ENCODE peak calls at places on chromosomes 12 and 14, in six cellular contexts. One of them, this sample, is unnamed.
A peak's percentile ranks its signal among the peaks of the same experiment; 100 is the strongest.

GRCh38 chr12:108616941-108617858 is 16.5 kb downstream of the SELPLG start:
- DNase-seq in esophagus muscularis mucosa: no peak
- DNase-seq in heart left ventricle: peak; percentile 59
- DNase-seq in spleen: no peak
- DNase-seq in testis: no peak
- DNase-seq in tibial nerve: no peak
- DNase-seq in this sample: no peak

GRCh38 chr12:116138781-116139180 is 138.7 kb downstream of the MED13L start:
- DNase-seq in esophagus muscularis mucosa: no peak
- DNase-seq in heart left ventricle: no peak
- DNase-seq in spleen: no peak
- DNase-seq in testis: no peak
- DNase-seq in tibial nerve: no peak
- DNase-seq in this sample: no peak

GRCh38 chr14:91373591-91374245 is 43.9 kb downstream of the CCDC88C start:
- DNase-seq in esophagus muscularis mucosa: no peak
- DNase-seq in heart left ventricle: no peak
- DNase-seq in spleen: no peak
- DNase-seq in testis: no peak
- DNase-seq in tibial nerve: no peak
- DNase-seq in this sample: peak; percentile 63

GRCh38 chr12:12443482-12443881 is 86.6 kb downstream of the BORCS5 start:
- DNase-seq in esophagus muscularis mucosa: no peak
- DNase-seq in heart left ventricle: peak; percentile 63
- DNase-seq in spleen: no peak
- DNase-seq in testis: peak; percentile 48
- DNase-seq in tibial nerve: no peak
- DNase-seq in this sample: peak; percentile 85

GRCh38 chr12:132432721-132433577 is 57.0 kb upstream of the FBRSL1 start:
- DNase-seq in esophagus muscularis mucosa: no peak
- DNase-seq in heart left ventricle: peak; percentile 53
- DNase-seq in spleen: no peak
- DNase-seq in testis: peak; percentile 75
- DNase-seq in tibial nerve: no peak
- DNase-seq in this sample: no peak

GRCh38 chr12:40992158-40992557 is 196.0 kb upstream of the PDZRN4 start:
- DNase-seq in esophagus muscularis mucosa: no peak
- DNase-seq in heart left ventricle: no peak
- DNase-seq in spleen: no peak
- DNase-seq in testis: no peak
- DNase-seq in tibial nerve: no peak
- DNase-seq in this sample: no peak

GRCh38 chr14:22664261-22664660 is 20.1 kb upstream of the OR6J1 start:
- DNase-seq in esophagus muscularis mucosa: no peak
- DNase-seq in heart left ventricle: no peak
- DNase-seq in spleen: no peak
- DNase-seq in testis: no peak
- DNase-seq in tibial nerve: no peak
- DNase-seq in this sample: no peak

GRCh38 chr12:55707841-55708694 is at the start of gene ITGA7:
- DNase-seq in esophagus muscularis mucosa: no peak
- DNase-seq in heart left ventricle: peak; percentile 94
- DNase-seq in spleen: peak; percentile 92
- DNase-seq in testis: peak; percentile 76
- DNase-seq in tibial nerve: no peak
- DNase-seq in this sample: no peak

GRCh38 chr12:113844495-113845175 is 121.5 kb downstream of the RBM19 start:
- DNase-seq in esophagus muscularis mucosa: no peak
- DNase-seq in heart left ventricle: no peak
- DNase-seq in spleen: no peak
- DNase-seq in testis: no peak
- DNase-seq in tibial nerve: no peak
- DNase-seq in this sample: no peak

GRCh38 chr14:91754185-91754584 is 22.3 kb upstream of the CATSPERB start:
- DNase-seq in esophagus muscularis mucosa: no peak
- DNase-seq in heart left ventricle: no peak
- DNase-seq in spleen: no peak
- DNase-seq in testis: no peak
- DNase-seq in tibial nerve: no peak
- DNase-seq in this sample: peak; percentile 14

GRCh38 chr14:34750670-34751069 is 36.3 kb upstream of the CFL2 start:
- DNase-seq in esophagus muscularis mucosa: no peak
- DNase-seq in heart left ventricle: no peak
- DNase-seq in spleen: no peak
- DNase-seq in testis: no peak
- DNase-seq in tibial nerve: no peak
- DNase-seq in this sample: peak; percentile 7

GRCh38 chr14:21056520-21057163 is 980 bp upstream of the RNASE8 start:
- DNase-seq in esophagus muscularis mucosa: no peak
- DNase-seq in heart left ventricle: no peak
- DNase-seq in spleen: no peak
- DNase-seq in testis: no peak
- DNase-seq in tibial nerve: peak; percentile 54
- DNase-seq in this sample: no peak

GRCh38 chr12:113149361-113150150 is at the start of gene CFAP73:
- DNase-seq in esophagus muscularis mucosa: no peak
- DNase-seq in heart left ventricle: peak; percentile 79
- DNase-seq in spleen: no peak
- DNase-seq in testis: peak; percentile 90
- DNase-seq in tibial nerve: no peak
- DNase-seq in this sample: peak; percentile 33

GRCh38 chr14:22039938-22040780 is 366.5 kb upstream of the OR4E1 start:
- DNase-seq in esophagus muscularis mucosa: no peak
- DNase-seq in heart left ventricle: no peak
- DNase-seq in spleen: no peak
- DNase-seq in testis: no peak
- DNase-seq in tibial nerve: no peak
- DNase-seq in this sample: peak; percentile 32

GRCh38 chr14:55604900-55605418 is 25.0 kb downstream of the KTN1 start:
- DNase-seq in esophagus muscularis mucosa: no peak
- DNase-seq in heart left ventricle: no peak
- DNase-seq in spleen: no peak
- DNase-seq in testis: no peak
- DNase-seq in tibial nerve: no peak
- DNase-seq in this sample: no peak

GRCh38 chr14:73591690-73592448 is at the start of gene ACOT4:
- DNase-seq in esophagus muscularis mucosa: no peak
- DNase-seq in heart left ventricle: peak; percentile 37
- DNase-seq in spleen: peak; percentile 89
- DNase-seq in testis: peak; percentile 55
- DNase-seq in tibial nerve: no peak
- DNase-seq in this sample: no peak

GRCh38 chr14:64580451-64580850 is 30.7 kb downstream of the PPP1R36 start:
- DNase-seq in esophagus muscularis mucosa: no peak
- DNase-seq in heart left ventricle: no peak
- DNase-seq in spleen: no peak
- DNase-seq in testis: no peak
- DNase-seq in tibial nerve: no peak
- DNase-seq in this sample: peak; percentile 44

GRCh38 chr14:28661171-28661772 is 105.3 kb upstream of the FOXG1 start:
- DNase-seq in esophagus muscularis mucosa: no peak
- DNase-seq in heart left ventricle: no peak
- DNase-seq in spleen: no peak
- DNase-seq in testis: no peak
- DNase-seq in tibial nerve: no peak
- DNase-seq in this sample: no peak

GRCh38 chr12:112714166-112714565 is 77.4 kb upstream of the RPH3A start:
- DNase-seq in esophagus muscularis mucosa: no peak
- DNase-seq in heart left ventricle: no peak
- DNase-seq in spleen: no peak
- DNase-seq in testis: no peak
- DNase-seq in tibial nerve: no peak
- DNase-seq in this sample: no peak

GRCh38 chr14:92607702-92608429 is 94.3 kb downstream of the RIN3 start:
- DNase-seq in esophagus muscularis mucosa: no peak
- DNase-seq in heart left ventricle: no peak
- DNase-seq in spleen: no peak
- DNase-seq in testis: no peak
- DNase-seq in tibial nerve: no peak
- DNase-seq in this sample: peak; percentile 72

GRCh38 chr14:75303415-75303814 is 24.8 kb downstream of the FOS start:
- DNase-seq in esophagus muscularis mucosa: no peak
- DNase-seq in heart left ventricle: peak; percentile 67
- DNase-seq in spleen: peak; percentile 87
- DNase-seq in testis: peak; percentile 81
- DNase-seq in tibial nerve: peak; percentile 63
- DNase-seq in this sample: peak; percentile 65

GRCh38 chr12:8065991-8066594 is at the start of gene C3AR1:
- DNase-seq in esophagus muscularis mucosa: no peak
- DNase-seq in heart left ventricle: no peak
- DNase-seq in spleen: no peak
- DNase-seq in testis: no peak
- DNase-seq in tibial nerve: no peak
- DNase-seq in this sample: peak; percentile 83

GRCh38 chr12:27123642-27124041 is 41.3 kb upstream of the C12orf71 start:
- DNase-seq in esophagus muscularis mucosa: no peak
- DNase-seq in heart left ventricle: no peak
- DNase-seq in spleen: no peak
- DNase-seq in testis: no peak
- DNase-seq in tibial nerve: no peak
- DNase-seq in this sample: peak; percentile 14

GRCh38 chr12:51972849-51973273 is 21.4 kb downstream of the ACVR1B start:
- DNase-seq in esophagus muscularis mucosa: no peak
- DNase-seq in heart left ventricle: peak; percentile 62
- DNase-seq in spleen: peak; percentile 90
- DNase-seq in testis: peak; percentile 48
- DNase-seq in tibial nerve: no peak
- DNase-seq in this sample: peak; percentile 97

GRCh38 chr14:73526036-73526984 is 10.6 kb upstream of the ACOT1 start:
- DNase-seq in esophagus muscularis mucosa: no peak
- DNase-seq in heart left ventricle: peak; percentile 80
- DNase-seq in spleen: no peak
- DNase-seq in testis: peak; percentile 20
- DNase-seq in tibial nerve: no peak
- DNase-seq in this sample: no peak

GRCh38 chr12:43807361-43807760 is 1.2 kb upstream of the TWF1 start:
- DNase-seq in esophagus muscularis mucosa: no peak
- DNase-seq in heart left ventricle: no peak
- DNase-seq in spleen: no peak
- DNase-seq in testis: no peak
- DNase-seq in tibial nerve: no peak
- DNase-seq in this sample: no peak
- TF ChIP-seq CTCF in esophagus muscularis mucosa: no peak
- TF ChIP-seq CTCF in heart left ventricle: no peak
- TF ChIP-seq CTCF in spleen: no peak
- TF ChIP-seq CTCF in testis: no peak
- TF ChIP-seq CTCF in tibial nerve: no peak
- TF ChIP-seq CTCF in this sample: no peak

DNA sequence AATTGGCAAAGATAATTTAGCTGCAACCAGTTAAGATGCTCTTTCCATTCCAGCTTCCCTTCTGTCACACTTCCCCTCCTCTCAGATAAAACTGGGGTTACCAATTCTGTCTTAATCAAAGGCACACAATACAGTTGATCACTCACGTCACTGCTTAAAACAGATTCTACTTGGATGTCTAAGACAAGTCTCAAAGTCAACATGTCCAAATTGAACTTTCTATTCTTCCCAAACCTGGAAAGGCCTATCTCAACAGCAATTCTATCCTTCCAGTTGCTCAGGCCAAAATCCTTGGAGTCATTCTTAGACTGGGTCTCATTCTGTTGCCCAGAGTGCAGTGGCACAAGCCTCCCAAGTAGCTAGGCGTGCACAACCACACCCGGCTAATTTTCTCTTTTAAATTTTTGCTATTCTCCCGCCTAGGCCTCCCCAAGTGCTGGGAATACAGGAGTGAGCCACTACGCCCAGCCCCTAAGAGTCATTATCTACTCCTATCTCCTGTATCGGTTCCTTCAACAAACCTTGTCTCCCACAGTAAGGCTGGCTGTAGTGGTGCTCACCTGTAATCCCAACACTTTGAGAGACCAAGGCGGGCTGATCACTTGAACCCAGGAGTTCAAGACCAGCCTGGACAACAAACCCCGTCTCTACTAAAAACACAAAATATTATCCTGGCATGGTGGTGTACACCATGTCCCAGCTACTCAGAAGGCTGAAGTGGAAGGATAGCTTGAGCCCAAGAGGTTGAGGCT is 4.8 kb downstream of the RPS29 start:
- DNase-seq in esophagus muscularis mucosa: no peak
- DNase-seq in heart left ventricle: no peak
- DNase-seq in spleen: no peak
- DNase-seq in testis: no peak
- DNase-seq in tibial nerve: no peak
- DNase-seq in this sample: no peak
- TF ChIP-seq POLR2A in esophagus muscularis mucosa: no peak
- TF ChIP-seq POLR2A in heart left ventricle: no peak
- TF ChIP-seq POLR2A in spleen: no peak
- TF ChIP-seq POLR2A in testis: no peak
- TF ChIP-seq POLR2A in tibial nerve: no peak
- TF ChIP-seq POLR2A in this sample: no peak

DNA sequence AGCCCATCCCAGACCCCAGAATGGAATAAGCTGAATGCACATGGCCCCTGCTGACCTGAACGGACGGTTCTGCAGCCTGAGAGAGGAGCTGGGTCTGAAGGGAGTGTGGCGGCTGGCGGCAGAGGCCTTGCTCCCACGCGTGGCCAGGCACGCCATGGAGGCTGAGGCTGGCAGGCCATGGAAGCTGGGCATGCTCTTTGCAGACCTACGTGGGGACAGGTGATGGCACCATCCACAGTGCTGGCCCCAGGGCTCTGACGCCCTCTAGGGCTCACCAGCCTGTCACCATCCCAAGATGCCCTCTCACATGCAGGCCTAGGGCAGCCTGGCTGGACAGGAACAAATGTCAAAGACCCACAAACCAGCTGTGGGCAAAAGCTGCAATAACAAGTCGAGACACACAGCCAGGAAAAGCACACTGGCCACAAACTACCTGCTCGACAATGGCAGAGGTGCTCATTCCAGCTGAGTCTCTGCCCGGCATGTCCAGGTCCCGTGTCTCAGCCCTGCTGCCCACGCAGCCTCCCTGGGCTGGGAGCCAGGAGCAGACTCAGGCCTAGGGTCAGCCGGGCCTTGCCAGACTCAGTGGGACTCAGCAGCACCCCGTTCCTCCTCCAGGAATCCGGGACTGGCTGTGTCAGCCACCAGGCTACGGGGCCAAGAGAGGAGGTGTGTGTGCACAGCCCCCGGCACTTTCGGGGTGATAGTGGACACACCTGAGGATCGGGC is 19.7 kb downstream of the BTBD6 start:
- DNase-seq in esophagus muscularis mucosa: no peak
- DNase-seq in heart left ventricle: no peak
- DNase-seq in spleen: no peak
- DNase-seq in testis: peak; percentile 74
- DNase-seq in tibial nerve: no peak
- DNase-seq in this sample: no peak
- TF ChIP-seq CTCF in esophagus muscularis mucosa: no peak
- TF ChIP-seq CTCF in heart left ventricle: peak; percentile 20
- TF ChIP-seq CTCF in spleen: no peak
- TF ChIP-seq CTCF in testis: no peak
- TF ChIP-seq CTCF in tibial nerve: no peak
- TF ChIP-seq CTCF in this sample: no peak

DNA sequence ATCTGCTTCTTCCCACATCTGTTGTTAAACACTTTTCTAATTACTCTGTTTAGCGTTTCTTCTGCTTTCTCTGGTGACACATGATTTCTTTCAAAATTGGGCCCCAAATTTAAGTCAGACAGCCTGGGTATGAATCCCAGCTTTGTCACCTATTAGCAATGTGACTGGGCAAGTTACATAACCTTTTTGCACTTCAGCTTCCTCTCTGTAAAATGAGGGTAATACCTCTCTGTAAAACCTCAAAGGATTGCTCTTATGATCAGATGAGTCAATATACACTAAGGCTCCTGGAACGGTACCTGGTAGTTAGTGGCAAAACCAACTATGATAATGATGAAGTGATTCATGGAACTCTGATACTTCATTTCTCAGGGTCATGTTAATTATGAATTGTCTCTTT is 33.0 kb downstream of the E2F7 start:
- DNase-seq in esophagus muscularis mucosa: no peak
- DNase-seq in heart left ventricle: no peak
- DNase-seq in spleen: no peak
- DNase-seq in testis: no peak
- DNase-seq in tibial nerve: no peak
- DNase-seq in this sample: no peak
- TF ChIP-seq POLR2A in esophagus muscularis mucosa: no peak
- TF ChIP-seq POLR2A in heart left ventricle: no peak
- TF ChIP-seq POLR2A in spleen: no peak
- TF ChIP-seq POLR2A in testis: no peak
- TF ChIP-seq POLR2A in tibial nerve: no peak
- TF ChIP-seq POLR2A in this sample: no peak